ENCODE peak calls at places on chromosomes 1 and 21, in nine cellular contexts. One of them, this sample, is unnamed.

GRCh38 chr1:173393655-173393993 is 83.5 kb upstream of the PRDX6 start:
- DNase-seq in A172: no peak
- DNase-seq in NCI-H748 treated with DMSO at 0.1 percent for 48 hours: no peak
- DNase-seq in NCI-H1694: no peak
- DNase-seq in NCI-H1105: no peak
- DNase-seq in transverse colon: no peak
- DNase-seq in RWPE1: no peak
- DNase-seq in germinal center: no peak
- DNase-seq in fibroblast of mammary gland: peak
- DNase-seq in this sample: no peak

GRCh38 chr1:166920561-166921475 is 44.8 kb upstream of the TADA1 start:
- DNase-seq in transverse colon: no peak
- DNase-seq in NCI-H1105: peak
- DNase-seq in NCI-H1694: no peak
- DNase-seq in A172: no peak
- DNase-seq in NCI-H748 treated with DMSO at 0.1 percent for 48 hours: peak
- DNase-seq in fibroblast of mammary gland: no peak
- DNase-seq in RWPE1: no peak
- DNase-seq in germinal center: peak
- DNase-seq in this sample: peak

GRCh38 chr1:50704126-50704525 is 255.9 kb downstream of the FAF1 start:
- DNase-seq in A172: peak
- DNase-seq in germinal center: peak
- DNase-seq in NCI-H1105: peak
- DNase-seq in NCI-H748 treated with DMSO at 0.1 percent for 48 hours: peak
- DNase-seq in fibroblast of mammary gland: peak
- DNase-seq in transverse colon: no peak
- DNase-seq in NCI-H1694: peak
- DNase-seq in RWPE1: peak
- DNase-seq in this sample: peak

GRCh38 chr1:174912243-174912642 is 87.5 kb upstream of the CACYBP start:
- DNase-seq in NCI-H1694: no peak
- DNase-seq in transverse colon: no peak
- DNase-seq in A172: no peak
- DNase-seq in germinal center: no peak
- DNase-seq in fibroblast of mammary gland: no peak
- DNase-seq in NCI-H1105: no peak
- DNase-seq in RWPE1: no peak
- DNase-seq in NCI-H748 treated with DMSO at 0.1 percent for 48 hours: no peak
- DNase-seq in this sample: no peak

GRCh38 chr1:153536618-153537375 is 1.0 kb upstream of the S100A6 start:
- DNase-seq in fibroblast of mammary gland: no peak
- DNase-seq in A172: peak
- DNase-seq in RWPE1: no peak
- DNase-seq in germinal center: no peak
- DNase-seq in NCI-H1105: no peak
- DNase-seq in transverse colon: peak
- DNase-seq in NCI-H1694: no peak
- DNase-seq in NCI-H748 treated with DMSO at 0.1 percent for 48 hours: no peak
- DNase-seq in this sample: no peak

GRCh38 chr1:84603223-84603622 is 29.0 kb upstream of the CTBS start:
- DNase-seq in RWPE1: no peak
- DNase-seq in fibroblast of mammary gland: peak
- DNase-seq in transverse colon: no peak
- DNase-seq in germinal center: no peak
- DNase-seq in NCI-H1105: no peak
- DNase-seq in NCI-H1694: no peak
- DNase-seq in NCI-H748 treated with DMSO at 0.1 percent for 48 hours: no peak
- DNase-seq in A172: peak
- DNase-seq in this sample: no peak

GRCh38 chr1:65368403-65368802 is 52.1 kb upstream of the LEPR start:
- DNase-seq in NCI-H1105: no peak
- DNase-seq in RWPE1: no peak
- DNase-seq in transverse colon: no peak
- DNase-seq in NCI-H748 treated with DMSO at 0.1 percent for 48 hours: no peak
- DNase-seq in germinal center: no peak
- DNase-seq in NCI-H1694: no peak
- DNase-seq in A172: no peak
- DNase-seq in fibroblast of mammary gland: no peak
- DNase-seq in this sample: no peak

GRCh38 chr1:101121515-101121914 is 95.9 kb upstream of the DPH5 start:
- DNase-seq in germinal center: no peak
- DNase-seq in A172: no peak
- DNase-seq in NCI-H1105: no peak
- DNase-seq in NCI-H748 treated with DMSO at 0.1 percent for 48 hours: no peak
- DNase-seq in transverse colon: no peak
- DNase-seq in fibroblast of mammary gland: no peak
- DNase-seq in RWPE1: no peak
- DNase-seq in NCI-H1694: no peak
- DNase-seq in this sample: no peak

GRCh38 chr1:224632381-224632871 is 16.3 kb downstream of the CNIH3 start:
- DNase-seq in NCI-H1694: no peak
- DNase-seq in RWPE1: no peak
- DNase-seq in NCI-H1105: no peak
- DNase-seq in A172: peak
- DNase-seq in transverse colon: no peak
- DNase-seq in fibroblast of mammary gland: peak
- DNase-seq in germinal center: no peak
- DNase-seq in NCI-H748 treated with DMSO at 0.1 percent for 48 hours: no peak
- DNase-seq in this sample: no peak

GRCh38 chr1:246815693-246816270 is 91.6 kb downstream of the SCCPDH start:
- DNase-seq in NCI-H1694: no peak
- DNase-seq in fibroblast of mammary gland: peak
- DNase-seq in A172: no peak
- DNase-seq in NCI-H748 treated with DMSO at 0.1 percent for 48 hours: no peak
- DNase-seq in NCI-H1105: no peak
- DNase-seq in RWPE1: no peak
- DNase-seq in transverse colon: no peak
- DNase-seq in germinal center: no peak
- DNase-seq in this sample: no peak

GRCh38 chr1:155178441-155179106 is 4.9 kb downstream of the TRIM46 start:
- DNase-seq in NCI-H748 treated with DMSO at 0.1 percent for 48 hours: no peak
- DNase-seq in NCI-H1105: no peak
- DNase-seq in RWPE1: no peak
- DNase-seq in NCI-H1694: no peak
- DNase-seq in transverse colon: peak
- DNase-seq in fibroblast of mammary gland: no peak
- DNase-seq in A172: no peak
- DNase-seq in germinal center: no peak
- DNase-seq in this sample: no peak

GRCh38 chr21:35525443-35525842 is 476.3 kb upstream of the RUNX1 start:
- DNase-seq in transverse colon: no peak
- DNase-seq in fibroblast of mammary gland: peak
- DNase-seq in NCI-H748 treated with DMSO at 0.1 percent for 48 hours: no peak
- DNase-seq in RWPE1: peak
- DNase-seq in A172: peak
- DNase-seq in germinal center: no peak
- DNase-seq in NCI-H1105: no peak
- DNase-seq in NCI-H1694: no peak
- DNase-seq in this sample: no peak

GRCh38 chr1:226126824-226127591 is 59.5 kb downstream of the ACBD3 start:
- DNase-seq in NCI-H1694: no peak
- DNase-seq in germinal center: no peak
- DNase-seq in transverse colon: peak
- DNase-seq in RWPE1: peak
- DNase-seq in A172: no peak
- DNase-seq in NCI-H748 treated with DMSO at 0.1 percent for 48 hours: no peak
- DNase-seq in fibroblast of mammary gland: no peak
- DNase-seq in NCI-H1105: no peak
- DNase-seq in this sample: no peak

GRCh38 chr1:40232444-40232843 is 15.3 kb upstream of the TMCO2 start:
- DNase-seq in RWPE1: no peak
- DNase-seq in NCI-H748 treated with DMSO at 0.1 percent for 48 hours: no peak
- DNase-seq in NCI-H1105: peak
- DNase-seq in A172: no peak
- DNase-seq in germinal center: peak
- DNase-seq in NCI-H1694: no peak
- DNase-seq in transverse colon: peak
- DNase-seq in fibroblast of mammary gland: no peak
- DNase-seq in this sample: peak

GRCh38 chr1:59367269-59368006 is 70.5 kb downstream of the FGGY start:
- DNase-seq in A172: peak
- DNase-seq in NCI-H1105: no peak
- DNase-seq in NCI-H1694: no peak
- DNase-seq in transverse colon: peak
- DNase-seq in fibroblast of mammary gland: peak
- DNase-seq in RWPE1: no peak
- DNase-seq in NCI-H748 treated with DMSO at 0.1 percent for 48 hours: no peak
- DNase-seq in germinal center: no peak
- DNase-seq in this sample: no peak

GRCh38 chr1:2927995-2928732 is 93.1 kb upstream of the ACTRT2 start:
- DNase-seq in RWPE1: no peak
- DNase-seq in germinal center: no peak
- DNase-seq in NCI-H1694: no peak
- DNase-seq in NCI-H748 treated with DMSO at 0.1 percent for 48 hours: no peak
- DNase-seq in A172: no peak
- DNase-seq in transverse colon: no peak
- DNase-seq in NCI-H1105: no peak
- DNase-seq in fibroblast of mammary gland: no peak
- DNase-seq in this sample: no peak

GRCh38 chr1:150006881-150007401 is 3.6 kb downstream of the OTUD7B start:
- DNase-seq in RWPE1: no peak
- DNase-seq in NCI-H1694: no peak
- DNase-seq in germinal center: no peak
- DNase-seq in A172: no peak
- DNase-seq in NCI-H1105: no peak
- DNase-seq in NCI-H748 treated with DMSO at 0.1 percent for 48 hours: no peak
- DNase-seq in fibroblast of mammary gland: peak
- DNase-seq in transverse colon: no peak
- DNase-seq in this sample: no peak

GRCh38 chr1:198906739-198907422 is 268.0 kb downstream of the PTPRC start:
- DNase-seq in A172: no peak
- DNase-seq in germinal center: no peak
- DNase-seq in NCI-H1694: no peak
- DNase-seq in fibroblast of mammary gland: no peak
- DNase-seq in RWPE1: no peak
- DNase-seq in transverse colon: no peak
- DNase-seq in NCI-H1105: no peak
- DNase-seq in NCI-H748 treated with DMSO at 0.1 percent for 48 hours: no peak
- DNase-seq in this sample: no peak

GRCh38 chr1:70855203-70855602 is 192.4 kb downstream of the PTGER3 start:
- DNase-seq in NCI-H1694: no peak
- DNase-seq in transverse colon: no peak
- DNase-seq in A172: no peak
- DNase-seq in NCI-H748 treated with DMSO at 0.1 percent for 48 hours: no peak
- DNase-seq in germinal center: no peak
- DNase-seq in NCI-H1105: no peak
- DNase-seq in fibroblast of mammary gland: no peak
- DNase-seq in RWPE1: no peak
- DNase-seq in this sample: no peak

GRCh38 chr1:209769956-209770355 is 14.1 kb downstream of the TRAF3IP3 start:
- DNase-seq in fibroblast of mammary gland: no peak
- DNase-seq in germinal center: no peak
- DNase-seq in transverse colon: no peak
- DNase-seq in A172: peak
- DNase-seq in NCI-H748 treated with DMSO at 0.1 percent for 48 hours: no peak
- DNase-seq in NCI-H1105: no peak
- DNase-seq in NCI-H1694: no peak
- DNase-seq in RWPE1: no peak
- DNase-seq in this sample: no peak

GRCh38 chr21:42560517-42561179 is 47.0 kb downstream of the SLC37A1 start:
- DNase-seq in NCI-H1105: no peak
- DNase-seq in NCI-H748 treated with DMSO at 0.1 percent for 48 hours: no peak
- DNase-seq in A172: no peak
- DNase-seq in fibroblast of mammary gland: no peak
- DNase-seq in germinal center: no peak
- DNase-seq in NCI-H1694: peak
- DNase-seq in transverse colon: peak
- DNase-seq in RWPE1: no peak
- DNase-seq in this sample: no peak

GRCh38 chr21:46056450-46056903 is 41.4 kb upstream of the COL6A2 start:
- DNase-seq in RWPE1: no peak
- DNase-seq in NCI-H1694: no peak
- DNase-seq in fibroblast of mammary gland: peak
- DNase-seq in NCI-H748 treated with DMSO at 0.1 percent for 48 hours: no peak
- DNase-seq in germinal center: no peak
- DNase-seq in transverse colon: peak
- DNase-seq in NCI-H1105: no peak
- DNase-seq in A172: no peak
- DNase-seq in this sample: no peak